ENCODE peak calls at places on chromosomes 7 and 10, in six cellular contexts. I, X, F, Y, K and G are unnamed samples.

GRCh38 chr7:152894295-152895170 is 135.0 kb downstream of the ACTR3B start:
- DNase-seq in F (peak; percentile 88), X (peak; percentile 21), Y (peak; percentile 85), I (peak; percentile 86), K (no peak), G (peak; percentile 74)

GRCh38 chr10:116674901-116675423 is 54.2 kb downstream of the PNLIPRP2 start:
- DNase-seq in F (no peak), Y (no peak), X (no peak), K (no peak), I (no peak), G (no peak)

GRCh38 chr10:84097787-84098353 is 41.4 kb upstream of the GHITM start:
- DNase-seq in K (no peak), F (no peak), Y (no peak), I (no peak), X (no peak), G (no peak)

GRCh38 chr7:92057375-92057774 is 76.9 kb downstream of the CYP51A1 start:
- DNase-seq in K (no peak), I (no peak), X (no peak), Y (no peak), F (no peak), G (no peak)

GRCh38 chr7:1884583-1885350 is 214.7 kb downstream of the ELFN1 start:
- DNase-seq in X (no peak), I (no peak), Y (no peak), F (no peak), K (no peak), G (no peak)

GRCh38 chr7:28686418-28686800 is 271.7 kb downstream of the TRIL start:
- DNase-seq in Y (peak; percentile 51), X (no peak), F (no peak), K (no peak), I (no peak), G (no peak)

GRCh38 chr7:16647435-16647960 is 1.5 kb downstream of the BZW2 start:
- DNase-seq in Y (no peak), X (no peak), I (no peak), K (no peak), F (no peak), G (no peak)

GRCh38 chr10:27819781-27820531 is 74.3 kb upstream of the MKX start:
- DNase-seq in F (no peak), Y (no peak), K (no peak), X (peak; percentile 14), I (no peak), G (no peak)

GRCh38 chr10:132064082-132064755 is 1.5 kb upstream of the JAKMIP3 start:
- DNase-seq in X (no peak), K (no peak), Y (no peak), I (no peak), F (no peak), G (no peak)

GRCh38 chr10:73597346-73597745 is 6.2 kb upstream of the USP54 start:
- DNase-seq in F (no peak), Y (no peak), X (no peak), K (no peak), I (no peak), G (no peak)

GRCh38 chr10:72953687-72954086 is 919 bp downstream of the PLA2G12B start:
- DNase-seq in I (no peak), Y (peak; percentile 57), K (no peak), F (no peak), X (peak; percentile 21), G (no peak)

GRCh38 chr7:71824356-71824755 is 587.8 kb downstream of the CALN1 start:
- DNase-seq in F (no peak), Y (no peak), X (no peak), K (no peak), I (no peak), G (no peak)

GRCh38 chr7:27784399-27785053 is 44.6 kb downstream of the TAX1BP1 start:
- DNase-seq in I (peak; percentile 43), X (peak; percentile 81), K (no peak), F (no peak), Y (no peak), G (no peak)

GRCh38 chr7:69399038-69399800 is 199.1 kb upstream of the AUTS2 start:
- DNase-seq in F (no peak), I (no peak), K (no peak), Y (no peak), X (no peak), G (no peak)

GRCh38 chr10:46020871-46021553 is 9.4 kb downstream of the NCOA4 start:
- DNase-seq in F (no peak), X (peak; percentile 92), I (no peak), K (no peak), Y (no peak), G (no peak)

GRCh38 chr7:107463139-107464078 is 6.4 kb upstream of the GPR22 start:
- DNase-seq in Y (no peak), X (peak; percentile 52), K (peak; percentile 19), F (no peak), I (peak; percentile 43), G (no peak)

GRCh38 chr7:98998821-98999725 is 120.7 kb downstream of the TRRAP start:
- DNase-seq in Y (no peak), F (no peak), I (no peak), K (no peak), X (no peak), G (no peak)

GRCh38 chr7:135792334-135792733 is 43.7 kb upstream of the FAM180A start:
- DNase-seq in I (no peak), Y (no peak), K (no peak), X (no peak), F (no peak), G (no peak)

GRCh38 chr7:51023547-51023946 is 240.9 kb upstream of the GRB10 start:
- DNase-seq in I (no peak), Y (peak; percentile 37), K (no peak), F (no peak), X (no peak), G (no peak)

GRCh38 chr7:111063166-111063565 is 27.8 kb upstream of the LRRN3 start:
- DNase-seq in X (no peak), I (no peak), Y (no peak), K (no peak), F (no peak), G (no peak)

GRCh38 chr10:98745645-98746044 is 298.9 kb upstream of the HPS1 start:
- DNase-seq in X (no peak), K (no peak), I (peak; percentile 10), Y (no peak), F (no peak), G (no peak)

GRCh38 chr7:91228327-91228726 is 35.9 kb upstream of the FZD1 start:
- DNase-seq in K (no peak), F (no peak), Y (no peak), X (no peak), I (no peak), G (no peak)

GRCh38 chr10:131617113-131617877 is 283.5 kb upstream of the PPP2R2D start:
- DNase-seq in Y (peak; percentile 46), X (no peak), I (no peak), K (no peak), F (no peak), G (no peak)

GRCh38 chr7:126696639-126697038 is 556.1 kb downstream of the GRM8 start:
- DNase-seq in F (no peak), K (no peak), X (no peak), I (no peak), Y (no peak), G (no peak)
- TF ChIP-seq POLR2AphosphoS5 in F (no peak), K (no peak), X (no peak), I (no peak), Y (no peak), G (no peak)

GRCh38 chr7:116617878-116618277 is 54.1 kb upstream of the MET start:
- DNase-seq in K (no peak), I (no peak), X (no peak), F (no peak), Y (no peak), G (no peak)

GRCh38 chr7:116626886-116627285 is 45.1 kb upstream of the MET start:
- DNase-seq in F (no peak), Y (no peak), I (peak; percentile 32), K (no peak), X (no peak), G (no peak)

GRCh38 chr7:116618729-116619128 is 53.3 kb upstream of the MET start:
- DNase-seq in K (no peak), Y (no peak), X (no peak), I (no peak), F (no peak), G (no peak)

GRCh38 chr7:116616555-116617059 is 55.4 kb upstream of the MET start:
- DNase-seq in F (no peak), Y (no peak), I (no peak), X (peak; percentile 21), K (no peak), G (no peak)

DNA sequence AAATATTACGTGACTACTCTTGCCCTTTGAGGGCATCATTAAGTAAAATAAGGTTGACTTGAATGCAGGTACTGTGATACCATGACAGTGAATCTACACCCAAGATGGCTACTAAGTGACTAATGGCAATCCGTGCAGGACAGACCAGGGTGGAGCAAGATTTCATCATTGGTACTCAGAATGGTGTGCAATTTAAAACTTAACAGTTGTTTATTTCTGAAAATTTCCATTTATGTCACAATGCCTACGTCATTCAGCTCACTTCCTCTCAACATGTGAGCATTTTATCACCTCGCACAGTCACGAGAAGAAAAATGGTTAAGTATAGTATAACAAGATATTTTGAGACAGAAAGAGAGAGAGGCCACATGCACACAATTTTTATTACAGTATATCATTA is 50.3 kb upstream of the MET start:
- DNase-seq in Y (no peak), F (no peak), K (no peak), X (no peak), I (no peak), G (no peak)
- TF ChIP-seq TAF1 in Y (no peak), F (no peak), K (no peak), X (no peak), I (no peak), G (no peak)

GRCh38 chr7:132295198-132295597 is 281.1 kb downstream of the PLXNA4 start:
- DNase-seq in Y (no peak), X (no peak), K (no peak), I (no peak), F (no peak), G (no peak)

GRCh38 chr7:132286836-132287235 is 289.4 kb downstream of the PLXNA4 start:
- DNase-seq in F (no peak), I (no peak), X (no peak), Y (no peak), K (no peak), G (no peak)

GRCh38 chr7:132291446-132291845 is 284.8 kb downstream of the PLXNA4 start:
- DNase-seq in Y (no peak), I (no peak), K (no peak), X (peak; percentile 16), F (no peak), G (no peak)

GRCh38 chr7:132292803-132293202 is 283.5 kb downstream of the PLXNA4 start:
- DNase-seq in K (no peak), X (peak; percentile 50), Y (no peak), I (no peak), F (no peak), G (no peak)

GRCh38 chr7:132290021-132290420 is 286.2 kb downstream of the PLXNA4 start:
- DNase-seq in Y (no peak), X (no peak), F (no peak), K (no peak), I (no peak), G (no peak)
- TF ChIP-seq POLR2A in Y (no peak), X (no peak), F (no peak), K (no peak), I (no peak), G (no peak)

DNA sequence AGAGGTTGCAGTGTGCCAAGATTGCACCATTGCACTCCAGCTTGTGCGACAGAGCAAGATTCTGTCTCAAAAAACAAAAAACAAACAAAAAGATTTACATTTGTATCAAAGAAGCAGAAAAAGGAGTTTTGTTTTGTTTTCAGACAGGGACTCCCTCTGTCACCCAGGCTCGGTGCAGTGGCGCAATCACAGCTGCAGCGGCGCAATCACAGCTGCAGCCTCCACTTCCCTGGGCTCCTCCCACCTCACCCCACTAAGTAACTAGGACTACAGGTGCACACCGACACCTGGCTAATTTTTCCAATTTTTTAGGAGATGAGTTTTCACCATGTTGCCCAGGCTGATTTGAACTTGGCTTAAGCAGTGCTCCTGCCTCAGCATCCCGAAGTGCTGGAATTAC is 1.8 kb downstream of the ARMC10 start:
- DNase-seq in X (no peak), K (no peak), Y (no peak), F (no peak), I (no peak), G (no peak)
- TF ChIP-seq POLR2AphosphoS5 in X (no peak), K (no peak), Y (no peak), F (no peak), I (no peak), G (no peak)